ENCODE peak calls at places on chromosomes 5 and 9, in ten cellular contexts. G is right lobe of liver, E is H1, J is NB4, O is A549, U is GM12878, K is thyroid gland, W is GM12891, Z is IMR-90, R is K562. B is an unnamed sample.

GRCh38 chr5:167587768-167588167 is 703.7 kb upstream of the WWC1 start:
- DNase-seq in G (no peak), E (no peak), J (peak; percentile 2), O (peak; percentile 40), U (no peak), K (peak; percentile 33), W (no peak), Z (peak; percentile 22), R (no peak), B (peak; percentile 3)

GRCh38 chr9:114484854-114485443 is 20.3 kb downstream of the WHRN start:
- DNase-seq in G (no peak), E (no peak), J (peak; percentile 88), O (no peak), U (peak; percentile 80), K (no peak), W (no peak), Z (peak; percentile 87), R (peak; percentile 68), B (peak; percentile 13)

GRCh38 chr5:29170609-29171008 is 2022.9 kb upstream of the CDH6 start:
- DNase-seq in G (no peak), E (no peak), J (no peak), O (no peak), U (no peak), K (no peak), W (no peak), Z (no peak), R (no peak), B (no peak)

GRCh38 chr5:93929146-93929545 is 187.7 kb upstream of the POU5F2 start:
- DNase-seq in G (no peak), E (no peak), J (no peak), O (no peak), U (no peak), K (no peak), W (no peak), Z (peak; percentile 62), R (no peak), B (no peak)

GRCh38 chr9:89657765-89658164 is 53.0 kb downstream of the GADD45G start:
- DNase-seq in G (no peak), E (no peak), J (no peak), O (no peak), U (no peak), K (no peak), W (no peak), Z (no peak), R (no peak), B (no peak)

GRCh38 chr5:71601222-71602026 is 14.3 kb downstream of the MCCC2 start:
- DNase-seq in G (peak; percentile 73), E (peak; percentile 50), J (peak; percentile 93), O (peak; percentile 75), U (peak; percentile 20), K (peak; percentile 81), W (peak; percentile 37), Z (peak; percentile 98), R (peak; percentile 66), B (peak; percentile 74)

GRCh38 chr5:150582281-150582791 is 58.1 kb upstream of the SYNPO start:
- DNase-seq in G (peak; percentile 87), E (no peak), J (no peak), O (no peak), U (no peak), K (peak; percentile 33), W (no peak), Z (peak; percentile 69), R (no peak), B (no peak)

GRCh38 chr5:174623018-174623417 is 101.4 kb upstream of the MSX2 start:
- DNase-seq in G (no peak), E (no peak), J (no peak), O (no peak), U (no peak), K (no peak), W (no peak), Z (no peak), R (no peak), B (no peak)

DNA sequence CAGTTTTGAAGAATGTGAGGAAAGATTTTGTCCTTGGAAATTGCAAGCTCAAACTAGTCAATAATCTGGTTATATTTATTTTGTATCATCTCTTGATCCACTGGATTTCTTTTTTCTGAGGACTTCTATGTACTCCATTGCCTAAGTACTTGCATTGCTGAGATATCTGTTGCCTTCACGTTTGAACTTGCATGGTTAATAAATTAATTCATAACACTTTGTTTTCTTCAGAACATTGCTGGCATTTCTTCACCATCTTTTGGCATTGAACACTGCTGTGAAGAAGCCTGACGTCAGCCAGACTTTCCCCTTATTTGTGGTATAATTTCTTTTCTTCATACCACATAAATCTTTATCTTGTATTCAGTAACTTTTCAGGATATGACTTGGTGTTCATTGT is 246.0 kb upstream of the KIF2A start:
- DNase-seq in G (no peak), E (no peak), J (no peak), O (no peak), U (no peak), K (no peak), W (no peak), Z (no peak), R (no peak), B (no peak)
- TF ChIP-seq POLR2A in G (no peak), E (no peak), J (no peak), O (no peak), U (no peak), K (no peak), W (no peak), Z (no peak), R (no peak), B (no peak)

GRCh38 chr9:25677301-25678146 is 720 bp downstream of the TUSC1 start:
- DNase-seq in G (peak; percentile 94), E (peak; percentile 82), J (no peak), O (peak; percentile 28), U (no peak), K (peak; percentile 90), W (peak; percentile 7), Z (peak; percentile 55), R (no peak), B (peak; percentile 62)
- TF ChIP-seq POLR2A in G (peak; percentile 84), E (peak; percentile 60), J (no peak), O (peak; percentile 81), U (no peak), K (peak; percentile 74), W (no peak), Z (no peak), R (no peak), B (peak; percentile 59)

GRCh38 chr9:95021166-95021886 is 294.8 kb downstream of the AOPEP start:
- DNase-seq in G (no peak), E (no peak), J (no peak), O (no peak), U (no peak), K (no peak), W (no peak), Z (no peak), R (no peak), B (no peak)

GRCh38 chr9:95015569-95015968 is 289.1 kb downstream of the AOPEP start:
- DNase-seq in G (no peak), E (no peak), J (no peak), O (no peak), U (no peak), K (no peak), W (no peak), Z (no peak), R (no peak), B (no peak)

GRCh38 chr9:95017661-95018060 is 291.2 kb downstream of the AOPEP start:
- DNase-seq in G (no peak), E (no peak), J (no peak), O (no peak), U (no peak), K (no peak), W (no peak), Z (peak; percentile 56), R (no peak), B (no peak)

GRCh38 chr9:95017062-95017461 is 290.6 kb downstream of the AOPEP start:
- DNase-seq in G (no peak), E (no peak), J (no peak), O (no peak), U (no peak), K (no peak), W (no peak), Z (peak; percentile 73), R (no peak), B (no peak)

DNA sequence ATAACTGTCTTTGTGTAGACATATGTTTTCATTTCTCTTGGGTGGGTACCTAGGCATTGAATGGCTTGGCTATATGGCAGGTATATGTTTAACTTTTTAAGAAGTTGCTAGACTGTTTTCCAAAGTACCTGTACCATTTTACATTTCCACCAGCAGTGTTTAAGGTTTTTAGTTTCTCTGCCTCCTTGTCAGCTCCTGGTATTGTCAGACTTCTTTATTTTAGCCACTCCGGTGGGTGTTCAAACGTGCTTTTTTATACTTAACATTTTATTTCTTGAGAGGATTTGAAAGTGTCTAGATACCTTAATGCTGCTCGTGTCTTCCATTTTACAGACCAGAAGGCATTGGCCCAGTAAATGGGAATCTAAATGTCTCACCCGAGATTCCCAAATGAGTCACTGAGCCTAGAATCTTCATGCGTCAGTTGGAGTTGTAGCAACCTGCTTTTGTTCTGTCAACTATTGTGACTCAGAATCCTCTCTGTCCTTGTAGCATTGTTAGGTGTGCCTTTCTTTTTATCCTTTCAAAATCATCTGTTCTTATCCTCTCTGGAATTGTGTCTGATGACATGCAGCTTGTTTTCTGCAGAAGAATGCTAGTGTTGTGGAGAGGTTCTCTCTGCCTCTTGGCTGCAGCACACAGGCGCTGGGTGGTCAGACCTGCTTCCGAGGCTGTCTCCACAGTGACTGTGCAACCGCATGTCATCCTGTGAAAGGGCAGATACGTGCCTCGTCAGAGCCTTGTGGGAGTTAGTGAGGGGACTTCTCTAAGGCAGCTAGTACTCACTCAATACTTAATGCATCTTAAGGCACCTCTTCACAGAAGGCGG is 291.8 kb downstream of the AOPEP start:
- DNase-seq in G (no peak), E (no peak), J (no peak), O (peak; percentile 65), U (no peak), K (peak; percentile 73), W (no peak), Z (peak; percentile 97), R (peak; percentile 48), B (peak; percentile 15)
- TF ChIP-seq POLR2A in G (no peak), E (no peak), J (no peak), O (peak; percentile 17), U (no peak), K (no peak), W (no peak), Z (peak; percentile 74), R (no peak), B (no peak)

GRCh38 chr9:91191443-91192378 is 170.0 kb downstream of the AUH start:
- DNase-seq in G (no peak), E (peak; percentile 38), J (no peak), O (no peak), U (no peak), K (peak; percentile 9), W (no peak), Z (no peak), R (no peak), B (no peak)

GRCh38 chr9:91192785-91193657 is 168.7 kb downstream of the AUH start:
- DNase-seq in G (peak; percentile 81), E (peak; percentile 65), J (peak; percentile 96), O (peak; percentile 95), U (no peak), K (peak; percentile 75), W (no peak), Z (peak; percentile 100), R (peak; percentile 79), B (peak; percentile 74)

GRCh38 chr9:91195372-91196012 is 166.2 kb downstream of the AUH start:
- DNase-seq in G (no peak), E (peak; percentile 38), J (no peak), O (no peak), U (no peak), K (no peak), W (no peak), Z (no peak), R (no peak), B (no peak)

GRCh38 chr9:91192379-91192775 is 169.3 kb downstream of the AUH start:
- DNase-seq in G (no peak), E (peak; percentile 24), J (no peak), O (no peak), U (no peak), K (peak; percentile 69), W (no peak), Z (peak; percentile 42), R (no peak), B (no peak)

GRCh38 chr9:91193658-91194391 is 167.9 kb downstream of the AUH start:
- DNase-seq in G (peak; percentile 87), E (peak; percentile 80), J (peak; percentile 96), O (peak; percentile 57), U (no peak), K (peak; percentile 80), W (peak; percentile 52), Z (peak; percentile 96), R (peak; percentile 80), B (peak; percentile 82)
- TF ChIP-seq POLR2A in G (peak; percentile 79), E (peak; percentile 15), J (no peak), O (no peak), U (peak; percentile 61), K (peak; percentile 26), W (no peak), Z (peak; percentile 64), R (peak; percentile 81), B (no peak)